ENCODE peak calls at places on chromosomes 16 and 17, in ten cellular contexts. One of them, this sample, is unnamed.

GRCh38 chr16:9318764-9319163 is 227.3 kb downstream of the HAPSTR1 start:
- DNase-seq in endothelial cell of umbilical vein: no peak
- DNase-seq in naive thymus-derived CD4-positive, alpha-beta T cell: no peak
- DNase-seq in neuronal stem cell: no peak
- DNase-seq in choroid plexus epithelial cell: no peak
- DNase-seq in AG04449: no peak
- DNase-seq in heart right ventricle: no peak
- DNase-seq in HCT116: no peak
- DNase-seq in CD8-positive, alpha-beta memory T cell: no peak
- DNase-seq in IMR-90: no peak
- DNase-seq in this sample: peak; percentile 24

GRCh38 chr16:50297301-50298074 is 31.1 kb downstream of the ADCY7 start:
- DNase-seq in neuronal stem cell: no peak
- DNase-seq in HCT116: no peak
- DNase-seq in naive thymus-derived CD4-positive, alpha-beta T cell: no peak
- DNase-seq in CD8-positive, alpha-beta memory T cell: no peak
- DNase-seq in AG04449: no peak
- DNase-seq in heart right ventricle: no peak
- DNase-seq in IMR-90: no peak
- DNase-seq in endothelial cell of umbilical vein: no peak
- DNase-seq in choroid plexus epithelial cell: no peak
- DNase-seq in this sample: no peak

GRCh38 chr17:71966459-71967313 is 154.1 kb upstream of the SOX9 start:
- DNase-seq in CD8-positive, alpha-beta memory T cell: no peak
- DNase-seq in endothelial cell of umbilical vein: no peak
- DNase-seq in AG04449: no peak
- DNase-seq in choroid plexus epithelial cell: no peak
- DNase-seq in HCT116: no peak
- DNase-seq in IMR-90: no peak
- DNase-seq in neuronal stem cell: no peak
- DNase-seq in heart right ventricle: peak; percentile 28
- DNase-seq in naive thymus-derived CD4-positive, alpha-beta T cell: no peak
- DNase-seq in this sample: no peak

GRCh38 chr17:60141111-60142018 is 8.4 kb upstream of the CA4 start:
- DNase-seq in choroid plexus epithelial cell: no peak
- DNase-seq in CD8-positive, alpha-beta memory T cell: no peak
- DNase-seq in IMR-90: peak; percentile 13
- DNase-seq in naive thymus-derived CD4-positive, alpha-beta T cell: no peak
- DNase-seq in HCT116: no peak
- DNase-seq in AG04449: no peak
- DNase-seq in heart right ventricle: no peak
- DNase-seq in neuronal stem cell: no peak
- DNase-seq in endothelial cell of umbilical vein: no peak
- DNase-seq in this sample: no peak

GRCh38 chr16:29290631-29291247 is 115.8 kb downstream of the NPIPB11 start:
- DNase-seq in IMR-90: peak; percentile 92
- DNase-seq in HCT116: peak; percentile 81
- DNase-seq in heart right ventricle: peak; percentile 95
- DNase-seq in choroid plexus epithelial cell: peak; percentile 86
- DNase-seq in neuronal stem cell: peak; percentile 47
- DNase-seq in CD8-positive, alpha-beta memory T cell: peak; percentile 38
- DNase-seq in endothelial cell of umbilical vein: peak; percentile 95
- DNase-seq in AG04449: peak; percentile 53
- DNase-seq in naive thymus-derived CD4-positive, alpha-beta T cell: peak; percentile 2
- DNase-seq in this sample: no peak

GRCh38 chr17:68694791-68695485 is 93.8 kb upstream of the FAM20A start:
- DNase-seq in endothelial cell of umbilical vein: no peak
- DNase-seq in neuronal stem cell: no peak
- DNase-seq in HCT116: no peak
- DNase-seq in heart right ventricle: no peak
- DNase-seq in AG04449: no peak
- DNase-seq in IMR-90: no peak
- DNase-seq in naive thymus-derived CD4-positive, alpha-beta T cell: no peak
- DNase-seq in CD8-positive, alpha-beta memory T cell: no peak
- DNase-seq in choroid plexus epithelial cell: no peak
- DNase-seq in this sample: no peak

GRCh38 chr17:18043491-18043890 is 4.3 kb downstream of the GID4 start:
- DNase-seq in IMR-90: peak; percentile 33
- DNase-seq in AG04449: no peak
- DNase-seq in endothelial cell of umbilical vein: peak; percentile 43
- DNase-seq in HCT116: peak; percentile 12
- DNase-seq in neuronal stem cell: no peak
- DNase-seq in choroid plexus epithelial cell: peak; percentile 53
- DNase-seq in CD8-positive, alpha-beta memory T cell: no peak
- DNase-seq in naive thymus-derived CD4-positive, alpha-beta T cell: peak; percentile 23
- DNase-seq in heart right ventricle: no peak
- DNase-seq in this sample: no peak

GRCh38 chr16:12752159-12752558 is 51.5 kb downstream of the CPPED1 start:
- DNase-seq in choroid plexus epithelial cell: no peak
- DNase-seq in CD8-positive, alpha-beta memory T cell: no peak
- DNase-seq in neuronal stem cell: no peak
- DNase-seq in heart right ventricle: no peak
- DNase-seq in AG04449: no peak
- DNase-seq in naive thymus-derived CD4-positive, alpha-beta T cell: no peak
- DNase-seq in IMR-90: no peak
- DNase-seq in HCT116: no peak
- DNase-seq in endothelial cell of umbilical vein: no peak
- DNase-seq in this sample: no peak

GRCh38 chr16:22848451-22848850 is 34.5 kb downstream of the HS3ST2 start:
- DNase-seq in AG04449: no peak
- DNase-seq in naive thymus-derived CD4-positive, alpha-beta T cell: no peak
- DNase-seq in IMR-90: no peak
- DNase-seq in HCT116: no peak
- DNase-seq in neuronal stem cell: no peak
- DNase-seq in endothelial cell of umbilical vein: no peak
- DNase-seq in CD8-positive, alpha-beta memory T cell: no peak
- DNase-seq in choroid plexus epithelial cell: no peak
- DNase-seq in heart right ventricle: no peak
- DNase-seq in this sample: no peak

GRCh38 chr16:75550211-75550662 is 5.8 kb downstream of the TMEM231 start:
- DNase-seq in HCT116: no peak
- DNase-seq in naive thymus-derived CD4-positive, alpha-beta T cell: peak; percentile 15
- DNase-seq in AG04449: no peak
- DNase-seq in choroid plexus epithelial cell: peak; percentile 91
- DNase-seq in IMR-90: peak; percentile 43
- DNase-seq in heart right ventricle: peak; percentile 82
- DNase-seq in endothelial cell of umbilical vein: peak; percentile 52
- DNase-seq in CD8-positive, alpha-beta memory T cell: peak; percentile 6
- DNase-seq in neuronal stem cell: no peak
- DNase-seq in this sample: peak; percentile 35
- H3K4me3 ChIP-seq in HCT116: no peak overlapping the region
- H3K4me3 ChIP-seq in naive thymus-derived CD4-positive, alpha-beta T cell: no peak overlapping the region
- H3K4me3 ChIP-seq in AG04449: no peak overlapping the region
- H3K4me3 ChIP-seq in choroid plexus epithelial cell: no peak overlapping the region
- H3K4me3 ChIP-seq in IMR-90: no peak overlapping the region
- H3K4me3 ChIP-seq in heart right ventricle: no peak overlapping the region
- H3K4me3 ChIP-seq in endothelial cell of umbilical vein: no peak overlapping the region
- H3K4me3 ChIP-seq in CD8-positive, alpha-beta memory T cell: no peak overlapping the region
- H3K4me3 ChIP-seq in neuronal stem cell: no peak overlapping the region
- H3K4me3 ChIP-seq in this sample: no peak overlapping the region

GRCh38 chr16:88922114-88922825 is 54.7 kb downstream of the CBFA2T3 start:
- DNase-seq in choroid plexus epithelial cell: peak; percentile 68
- DNase-seq in IMR-90: peak; percentile 39
- DNase-seq in naive thymus-derived CD4-positive, alpha-beta T cell: no peak
- DNase-seq in neuronal stem cell: no peak
- DNase-seq in heart right ventricle: peak; percentile 92
- DNase-seq in CD8-positive, alpha-beta memory T cell: no peak
- DNase-seq in HCT116: no peak
- DNase-seq in AG04449: no peak
- DNase-seq in endothelial cell of umbilical vein: peak; percentile 75
- DNase-seq in this sample: no peak

GRCh38 chr16:88922826-88923410 is 54.1 kb downstream of the CBFA2T3 start:
- DNase-seq in naive thymus-derived CD4-positive, alpha-beta T cell: no peak
- DNase-seq in choroid plexus epithelial cell: no peak
- DNase-seq in CD8-positive, alpha-beta memory T cell: no peak
- DNase-seq in heart right ventricle: no peak
- DNase-seq in AG04449: no peak
- DNase-seq in HCT116: no peak
- DNase-seq in endothelial cell of umbilical vein: no peak
- DNase-seq in IMR-90: no peak
- DNase-seq in neuronal stem cell: no peak
- DNase-seq in this sample: no peak

GRCh38 chr16:88921603-88921995 is 55.1 kb upstream of the PABPN1L start:
- DNase-seq in HCT116: no peak
- DNase-seq in AG04449: no peak
- DNase-seq in CD8-positive, alpha-beta memory T cell: no peak
- DNase-seq in choroid plexus epithelial cell: no peak
- DNase-seq in naive thymus-derived CD4-positive, alpha-beta T cell: no peak
- DNase-seq in heart right ventricle: no peak
- DNase-seq in IMR-90: no peak
- DNase-seq in endothelial cell of umbilical vein: peak; percentile 11
- DNase-seq in neuronal stem cell: no peak
- DNase-seq in this sample: peak; percentile 48

GRCh38 chr16:88923450-88923849 is 53.6 kb downstream of the CBFA2T3 start:
- DNase-seq in IMR-90: no peak
- DNase-seq in neuronal stem cell: no peak
- DNase-seq in heart right ventricle: no peak
- DNase-seq in naive thymus-derived CD4-positive, alpha-beta T cell: no peak
- DNase-seq in AG04449: no peak
- DNase-seq in CD8-positive, alpha-beta memory T cell: no peak
- DNase-seq in choroid plexus epithelial cell: no peak
- DNase-seq in HCT116: no peak
- DNase-seq in endothelial cell of umbilical vein: no peak
- DNase-seq in this sample: no peak

DNA sequence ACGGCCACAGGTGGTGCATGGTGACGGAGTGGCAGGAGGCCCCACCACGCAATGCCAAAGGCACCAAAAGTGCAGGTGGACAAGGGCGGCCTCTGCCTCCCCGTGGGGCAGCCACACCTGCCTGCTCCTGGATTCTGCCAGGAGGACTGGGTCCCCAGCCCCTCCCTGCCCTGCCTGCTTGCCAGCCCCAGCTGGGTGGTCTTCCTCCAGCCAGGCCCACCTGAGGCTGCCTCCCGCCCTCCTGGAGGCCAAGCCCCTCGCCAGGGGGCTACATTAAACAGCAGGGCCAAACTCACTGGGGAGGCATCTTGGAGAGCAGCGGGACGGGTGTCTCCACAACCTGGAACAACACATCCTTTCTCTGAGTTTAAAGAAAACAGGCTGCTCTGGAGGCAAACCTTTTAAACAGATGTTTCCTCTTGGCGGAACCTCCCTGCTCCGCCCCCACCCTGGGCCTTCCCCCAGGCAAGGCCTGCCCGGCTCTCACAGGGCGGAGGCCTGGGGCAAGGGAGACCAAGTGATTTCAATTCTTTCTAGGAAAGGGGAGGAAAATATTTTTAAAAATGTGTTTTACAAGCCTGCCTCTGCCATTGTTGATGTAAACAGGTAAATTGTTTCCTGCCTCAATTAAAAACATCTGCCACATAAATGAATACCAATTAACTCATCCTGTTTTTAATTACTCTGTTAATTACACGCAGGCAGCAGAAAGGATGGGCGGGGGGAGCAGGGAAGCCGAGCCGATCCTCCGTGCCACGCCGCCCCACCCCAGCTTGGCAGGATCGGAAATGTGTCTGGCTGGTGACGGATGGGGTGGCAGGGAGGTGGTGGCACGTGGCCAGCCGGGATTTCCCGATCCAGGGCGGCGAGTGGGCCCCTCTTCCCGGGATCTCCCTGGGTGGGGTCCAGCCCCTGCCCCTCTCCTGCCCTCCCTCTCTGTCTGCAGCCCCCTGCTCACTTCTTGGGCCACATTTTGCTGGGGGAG is 54.5 kb upstream of the PABPN1L start:
- DNase-seq in naive thymus-derived CD4-positive, alpha-beta T cell: peak; percentile 37
- DNase-seq in HCT116: no peak
- DNase-seq in endothelial cell of umbilical vein: peak; percentile 91
- DNase-seq in heart right ventricle: peak; percentile 85
- DNase-seq in CD8-positive, alpha-beta memory T cell: no peak
- DNase-seq in choroid plexus epithelial cell: peak; percentile 66
- DNase-seq in IMR-90: peak; percentile 61
- DNase-seq in neuronal stem cell: no peak
- DNase-seq in AG04449: no peak
- DNase-seq in this sample: peak; percentile 53
- H3K4me3 ChIP-seq in naive thymus-derived CD4-positive, alpha-beta T cell: no peak overlapping the region
- H3K4me3 ChIP-seq in HCT116: no peak overlapping the region
- H3K4me3 ChIP-seq in endothelial cell of umbilical vein: peak overlapping the region; percentile 4
- H3K4me3 ChIP-seq in heart right ventricle: no peak overlapping the region
- H3K4me3 ChIP-seq in CD8-positive, alpha-beta memory T cell: no peak overlapping the region
- H3K4me3 ChIP-seq in choroid plexus epithelial cell: no peak overlapping the region
- H3K4me3 ChIP-seq in IMR-90: no peak overlapping the region
- H3K4me3 ChIP-seq in neuronal stem cell: no peak overlapping the region
- H3K4me3 ChIP-seq in AG04449: no peak overlapping the region
- H3K4me3 ChIP-seq in this sample: no peak overlapping the region

DNA sequence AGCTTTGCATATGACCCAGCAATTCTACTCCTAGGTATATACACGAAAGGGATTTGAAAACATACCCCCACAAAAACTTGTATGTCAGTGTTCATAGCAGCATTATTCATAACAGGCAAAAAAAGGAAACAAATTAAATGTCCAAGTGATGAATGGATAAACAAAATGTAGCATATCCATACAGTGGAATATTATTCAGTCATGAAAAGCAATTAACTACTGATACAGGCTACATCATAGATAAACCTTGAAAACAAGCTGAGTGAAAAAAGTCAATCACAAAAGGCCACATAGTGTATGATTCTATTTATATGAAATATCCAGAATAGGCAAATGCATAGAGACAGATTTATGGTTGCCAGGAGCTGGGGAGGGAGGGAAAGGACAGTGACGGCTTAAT is 676 bp downstream of the EME1 start:
- DNase-seq in HCT116: no peak
- DNase-seq in AG04449: no peak
- DNase-seq in endothelial cell of umbilical vein: no peak
- DNase-seq in naive thymus-derived CD4-positive, alpha-beta T cell: no peak
- DNase-seq in choroid plexus epithelial cell: no peak
- DNase-seq in CD8-positive, alpha-beta memory T cell: no peak
- DNase-seq in neuronal stem cell: no peak
- DNase-seq in heart right ventricle: no peak
- DNase-seq in IMR-90: no peak
- DNase-seq in this sample: no peak
- H3K4me3 ChIP-seq in HCT116: peak overlapping the region; percentile 67
- H3K4me3 ChIP-seq in AG04449: peak overlapping the region; percentile 100
- H3K4me3 ChIP-seq in endothelial cell of umbilical vein: no peak overlapping the region
- H3K4me3 ChIP-seq in naive thymus-derived CD4-positive, alpha-beta T cell: peak overlapping the region; percentile 99
- H3K4me3 ChIP-seq in choroid plexus epithelial cell: no peak overlapping the region
- H3K4me3 ChIP-seq in CD8-positive, alpha-beta memory T cell: peak overlapping the region; percentile 100
- H3K4me3 ChIP-seq in neuronal stem cell: peak overlapping the region; percentile 82
- H3K4me3 ChIP-seq in heart right ventricle: no peak overlapping the region
- H3K4me3 ChIP-seq in IMR-90: peak overlapping the region; percentile 67
- H3K4me3 ChIP-seq in this sample: peak overlapping the region; percentile 95

DNA sequence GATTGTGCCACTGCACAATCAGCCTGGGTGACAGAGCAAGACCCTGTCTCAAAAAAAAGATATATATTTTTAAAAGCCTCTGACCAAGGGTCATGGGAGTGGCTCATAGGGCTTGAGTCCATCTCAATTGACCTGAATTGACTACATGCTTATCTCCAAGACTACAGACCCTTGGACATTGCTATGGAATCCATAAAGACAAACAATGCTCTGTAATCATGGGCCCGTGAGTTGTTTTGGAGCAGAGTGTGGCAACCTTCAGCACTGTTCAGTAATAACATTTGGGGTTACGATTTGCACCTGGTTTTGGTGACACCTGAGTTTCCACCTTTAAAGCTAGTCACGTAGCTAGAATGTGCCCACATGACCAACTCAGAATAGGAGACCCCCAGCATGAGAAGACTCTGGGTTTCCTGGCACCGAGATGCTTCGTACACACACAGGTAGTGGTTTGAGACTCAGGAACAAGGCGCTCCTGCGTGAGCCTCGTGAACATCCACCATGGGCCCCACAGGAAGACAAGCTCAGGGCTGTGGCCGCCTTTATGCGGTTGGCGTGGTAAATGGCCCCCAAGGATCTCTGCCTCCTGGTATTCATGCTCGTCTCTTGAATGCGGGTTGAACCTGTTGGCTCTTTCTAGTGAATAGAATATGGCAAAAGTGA is 66.6 kb upstream of the RPH3AL start:
- DNase-seq in neuronal stem cell: no peak
- DNase-seq in IMR-90: no peak
- DNase-seq in heart right ventricle: no peak
- DNase-seq in naive thymus-derived CD4-positive, alpha-beta T cell: peak; percentile 76
- DNase-seq in HCT116: no peak
- DNase-seq in AG04449: no peak
- DNase-seq in CD8-positive, alpha-beta memory T cell: peak; percentile 55
- DNase-seq in endothelial cell of umbilical vein: no peak
- DNase-seq in choroid plexus epithelial cell: no peak
- DNase-seq in this sample: peak; percentile 88
- H3K4me3 ChIP-seq in neuronal stem cell: no peak overlapping the region
- H3K4me3 ChIP-seq in IMR-90: no peak overlapping the region
- H3K4me3 ChIP-seq in heart right ventricle: no peak overlapping the region
- H3K4me3 ChIP-seq in naive thymus-derived CD4-positive, alpha-beta T cell: peak overlapping the region; percentile 4
- H3K4me3 ChIP-seq in HCT116: no peak overlapping the region
- H3K4me3 ChIP-seq in AG04449: no peak overlapping the region
- H3K4me3 ChIP-seq in CD8-positive, alpha-beta memory T cell: peak overlapping the region; percentile 42
- H3K4me3 ChIP-seq in endothelial cell of umbilical vein: no peak overlapping the region
- H3K4me3 ChIP-seq in choroid plexus epithelial cell: no peak overlapping the region
- H3K4me3 ChIP-seq in this sample: no peak overlapping the region

This sample was measured in Jurkat, Clone E6-1.